ENCODE peak calls at places on chromosomes 6 and 20, in ten cellular contexts. L is psoas muscle; R is HCT116; Z is T-helper 1 cell; B is SK-N-DZ; A is heart right ventricle; N is NCI-H1105; S is stimulated activated CD4-positive, alpha-beta T cell treated with anti-CD3 and anti-CD28 coated beads, Interleukin-15, amount 100 ng/mL, for 24 hours; X is fibroblast of the aortic adventitia; V is activated CD8-positive, alpha-beta memory T cell treated with anti-CD3 and anti-CD28 coated beads for 24 hours. O is an unnamed sample.

GRCh38 chr20:62642666-62643520 is 590 bp downstream of the SLCO4A1 start:
- DNase-seq in L (no peak), R (no peak), Z (no peak), B (no peak), A (no peak), N (peak; percentile 48), S (peak; percentile 72), X (peak; percentile 30), V (peak; percentile 86), O (peak; percentile 68)

GRCh38 chr6:90778419-90779203 is 191.7 kb upstream of the MAP3K7 start:
- DNase-seq in L (no peak), R (no peak), Z (no peak), B (no peak), A (no peak), N (no peak), S (no peak), X (no peak), V (no peak), O (no peak)

GRCh38 chr6:3195695-3196497 is 31.6 kb downstream of the TUBB2B start:
- DNase-seq in L (no peak), R (peak; percentile 19), Z (no peak), B (peak; percentile 99), A (no peak), N (no peak), S (no peak), X (peak; percentile 35), V (no peak), O (no peak)

GRCh38 chr6:162854228-162854627 is 126.5 kb downstream of the PACRG start:
- DNase-seq in L (no peak), R (no peak), Z (no peak), B (no peak), A (no peak), N (no peak), S (no peak), X (no peak), V (no peak), O (no peak)

GRCh38 chr20:43975096-43975768 is 60.6 kb downstream of the TOX2 start:
- DNase-seq in L (no peak), R (peak; percentile 86), Z (no peak), B (no peak), A (no peak), N (no peak), S (peak; percentile 27), X (peak; percentile 96), V (peak; percentile 54), O (no peak)

GRCh38 chr6:3484240-3484639 is 27.4 kb upstream of the SLC22A23 start:
- DNase-seq in L (no peak), R (peak; percentile 18), Z (no peak), B (no peak), A (no peak), N (no peak), S (no peak), X (peak; percentile 43), V (no peak), O (no peak)

GRCh38 chr20:48298424-48298823 is 513.1 kb upstream of the SULF2 start:
- DNase-seq in L (no peak), R (no peak), Z (no peak), B (no peak), A (no peak), N (no peak), S (no peak), X (no peak), V (no peak), O (no peak)

GRCh38 chr6:88848870-88849269 is 114.5 kb downstream of the RNGTT start:
- DNase-seq in L (no peak), R (no peak), Z (no peak), B (peak; percentile 28), A (no peak), N (no peak), S (no peak), X (no peak), V (no peak), O (no peak)

GRCh38 chr6:142207265-142207877 is 60.3 kb downstream of the VTA1 start:
- DNase-seq in L (peak; percentile 52), R (peak; percentile 26), Z (no peak), B (peak; percentile 49), A (peak; percentile 42), N (peak; percentile 17), S (peak; percentile 40), X (peak; percentile 76), V (peak; percentile 71), O (no peak)

GRCh38 chr20:36339646-36340592 is 33.8 kb downstream of the DLGAP4 start:
- DNase-seq in L (peak; percentile 28), R (no peak), Z (no peak), B (no peak), A (no peak), N (no peak), S (peak; percentile 47), X (no peak), V (no peak), O (no peak)

GRCh38 chr20:48400009-48400408 is 427.8 kb downstream of the PREX1 start:
- DNase-seq in L (no peak), R (no peak), Z (no peak), B (peak; percentile 39), A (no peak), N (no peak), S (no peak), X (no peak), V (no peak), O (no peak)

GRCh38 chr6:104788400-104788799 is 71.3 kb downstream of the HACE1 start:
- DNase-seq in L (no peak), R (no peak), Z (no peak), B (no peak), A (no peak), N (no peak), S (no peak), X (peak; percentile 3), V (no peak), O (no peak)

GRCh38 chr6:8785223-8785622 is 349.9 kb upstream of the SLC35B3 start:
- DNase-seq in L (no peak), R (no peak), Z (no peak), B (no peak), A (no peak), N (no peak), S (no peak), X (no peak), V (no peak), O (no peak)

GRCh38 chr20:35260426-35260825 is 17.5 kb downstream of the MMP24OS start:
- DNase-seq in L (no peak), R (no peak), Z (no peak), B (no peak), A (no peak), N (no peak), S (no peak), X (no peak), V (no peak), O (no peak)

GRCh38 chr6:37826993-37827392 is 7.5 kb downstream of the ZFAND3 start:
- DNase-seq in L (no peak), R (no peak), Z (no peak), B (no peak), A (no peak), N (no peak), S (no peak), X (no peak), V (no peak), O (no peak)

GRCh38 chr6:41562633-41562975 is 16.4 kb downstream of the FOXP4 start:
- DNase-seq in L (no peak), R (no peak), Z (no peak), B (no peak), A (no peak), N (no peak), S (no peak), X (no peak), V (no peak), O (no peak)

GRCh38 chr20:963795-964194 is 38.3 kb downstream of the RSPO4 start:
- DNase-seq in L (no peak), R (no peak), Z (no peak), B (no peak), A (no peak), N (no peak), S (no peak), X (no peak), V (no peak), O (no peak)

GRCh38 chr6:93416575-93417420 is 2.6 kb downstream of the EPHA7 start:
- DNase-seq in L (peak; percentile 48), R (no peak), Z (no peak), B (peak; percentile 82), A (peak; percentile 13), N (peak; percentile 82), S (peak; percentile 8), X (peak; percentile 12), V (peak; percentile 56), O (peak; percentile 9)

GRCh38 chr6:163745566-163746400 is 331.3 kb downstream of the QKI start:
- DNase-seq in L (peak; percentile 66), R (no peak), Z (no peak), B (peak; percentile 77), A (peak; percentile 71), N (no peak), S (no peak), X (peak; percentile 20), V (no peak), O (no peak)

GRCh38 chr20:34311118-34312023 is 8.2 kb upstream of the AHCY start:
- DNase-seq in L (no peak), R (no peak), Z (no peak), B (peak; percentile 57), A (no peak), N (peak; percentile 20), S (no peak), X (no peak), V (no peak), O (no peak)

GRCh38 chr6:152338335-152339125 is 298.6 kb downstream of the SYNE1 start:
- DNase-seq in L (peak; percentile 78), R (no peak), Z (no peak), B (no peak), A (peak; percentile 43), N (peak; percentile 4), S (peak; percentile 65), X (peak; percentile 46), V (peak; percentile 80), O (peak; percentile 9)

GRCh38 chr6:133951881-133952814 is 876 bp upstream of the TBPL1 start:
- DNase-seq in L (peak; percentile 82), R (peak; percentile 49), Z (peak; percentile 19), B (peak; percentile 83), A (peak; percentile 71), N (peak; percentile 45), S (peak; percentile 59), X (peak; percentile 82), V (peak; percentile 82), O (peak; percentile 36)

GRCh38 chr20:12047838-12048432 is 130.2 kb downstream of the BTBD3 start:
- DNase-seq in L (no peak), R (no peak), Z (no peak), B (no peak), A (no peak), N (no peak), S (no peak), X (peak; percentile 42), V (no peak), O (no peak)

GRCh38 chr6:37005061-37005810 is at the start of gene FGD2:
- DNase-seq in L (no peak), R (no peak), Z (no peak), B (no peak), A (no peak), N (no peak), S (no peak), X (no peak), V (no peak), O (peak; percentile 93)

GRCh38 chr6:47057830-47058540 is 15.9 kb upstream of the ADGRF1 start:
- DNase-seq in L (no peak), R (no peak), Z (no peak), B (no peak), A (no peak), N (no peak), S (no peak), X (peak; percentile 48), V (no peak), O (no peak)